ENCODE peak calls at places on chromosomes 4 and X, in four cellular contexts. One of them, this sample, is unnamed.
A peak's percentile ranks its signal among the peaks of the same experiment; 100 is the strongest.

GRCh38 chrX:124736553-124737240 is 390.3 kb downstream of the SH2D1A start:
- DNase-seq in Calu3: peak; percentile 1
- DNase-seq in WTC11: peak; percentile 86
- DNase-seq in left ventricle myocardium superior: no peak
- DNase-seq in this sample: peak; percentile 63

GRCh38 chrX:2261838-2262678 is 238.7 kb downstream of the DHRSX start:
- DNase-seq in WTC11: no peak
- DNase-seq in Calu3: no peak
- DNase-seq in left ventricle myocardium superior: peak; percentile 43
- DNase-seq in this sample: no peak

GRCh38 chrX:49162620-49163019 is at the start of gene MAGIX:
- DNase-seq in WTC11: no peak
- DNase-seq in Calu3: peak; percentile 62
- DNase-seq in left ventricle myocardium superior: peak; percentile 30
- DNase-seq in this sample: no peak

GRCh38 chrX:68852046-68852445 is 23.2 kb downstream of the EFNB1 start:
- DNase-seq in Calu3: no peak
- DNase-seq in left ventricle myocardium superior: no peak
- DNase-seq in WTC11: no peak
- DNase-seq in this sample: no peak

GRCh38 chr4:1978226-1978625 is 30.5 kb downstream of the NELFA start:
- DNase-seq in Calu3: no peak
- DNase-seq in left ventricle myocardium superior: no peak
- DNase-seq in WTC11: no peak
- DNase-seq in this sample: no peak

GRCh38 chr4:23631255-23631950 is 258.4 kb downstream of the PPARGC1A start:
- DNase-seq in WTC11: no peak
- DNase-seq in left ventricle myocardium superior: no peak
- DNase-seq in Calu3: no peak
- DNase-seq in this sample: no peak

GRCh38 chrX:43679778-43680177 is 23.7 kb downstream of the MAOA start:
- DNase-seq in Calu3: no peak
- DNase-seq in WTC11: no peak
- DNase-seq in left ventricle myocardium superior: no peak
- DNase-seq in this sample: no peak

GRCh38 chrX:79556750-79557149 is 189.6 kb upstream of the ITM2A start:
- DNase-seq in left ventricle myocardium superior: no peak
- DNase-seq in Calu3: no peak
- DNase-seq in WTC11: no peak
- DNase-seq in this sample: no peak

GRCh38 chr4:48896845-48897244 is 9.7 kb downstream of the OCIAD2 start:
- DNase-seq in left ventricle myocardium superior: no peak
- DNase-seq in Calu3: no peak
- DNase-seq in WTC11: no peak
- DNase-seq in this sample: no peak